ENCODE peak calls at places on chromosomes 2 and 18, in four cellular contexts. One of them, this sample, is unnamed. For H3K4me1, the result is how much of the 10 kb centered on the place peaks cover.

GRCh38 chr2:223626713-223627112 is 24.6 kb upstream of the SCG2 start:
- DNase-seq in A673: no peak
- DNase-seq in stomach: no peak
- DNase-seq in A549: no peak
- DNase-seq in this sample: no peak

GRCh38 chr2:36982467-36982866 is 16.1 kb upstream of the STRN start:
- DNase-seq in A549: no peak
- DNase-seq in stomach: no peak
- DNase-seq in A673: no peak
- DNase-seq in this sample: no peak

GRCh38 chr18:3340682-3341097 is 78.8 kb downstream of the MYL12B start:
- DNase-seq in A549: no peak
- DNase-seq in stomach: no peak
- DNase-seq in A673: peak
- DNase-seq in this sample: peak

GRCh38 chr2:69483024-69483423 is 45.8 kb upstream of the NFU1 start:
- DNase-seq in A673: no peak
- DNase-seq in stomach: no peak
- DNase-seq in A549: no peak
- DNase-seq in this sample: no peak

GRCh38 chr2:24237313-24237712 is 62.5 kb downstream of the FAM228A start:
- DNase-seq in A673: no peak
- DNase-seq in stomach: no peak
- DNase-seq in A549: peak
- DNase-seq in this sample: no peak

GRCh38 chr2:151922845-151923666 is 94.8 kb upstream of the ARL5A start:
- DNase-seq in stomach: peak
- DNase-seq in A673: no peak
- DNase-seq in A549: peak
- DNase-seq in this sample: peak

GRCh38 chr2:66426250-66427064 is 8.5 kb upstream of the MEIS1 start:
- DNase-seq in A549: no peak
- DNase-seq in A673: peak
- DNase-seq in stomach: no peak
- DNase-seq in this sample: no peak

GRCh38 chr2:69601179-69601612 is 42.3 kb downstream of the AAK1 start:
- DNase-seq in A673: no peak
- DNase-seq in stomach: no peak
- DNase-seq in A549: peak
- DNase-seq in this sample: no peak

GRCh38 chr2:105428387-105429018 is 29.7 kb upstream of the FHL2 start:
- DNase-seq in A673: no peak
- DNase-seq in stomach: no peak
- DNase-seq in A549: no peak
- DNase-seq in this sample: no peak

GRCh38 chr2:223692227-223692947 is 90.2 kb upstream of the SCG2 start:
- DNase-seq in A549: peak
- DNase-seq in stomach: peak
- DNase-seq in A673: peak
- DNase-seq in this sample: no peak

GRCh38 chr2:191171291-191171690 is 20.5 kb upstream of the STAT4 start:
- DNase-seq in A549: no peak
- DNase-seq in stomach: no peak
- DNase-seq in A673: no peak
- DNase-seq in this sample: no peak

GRCh38 chr18:22432672-22433137 is 15.0 kb upstream of the CTAGE1 start:
- DNase-seq in stomach: peak
- DNase-seq in A549: peak
- DNase-seq in A673: peak
- DNase-seq in this sample: peak

GRCh38 chr2:26462511-26463251 is 15.2 kb downstream of the OTOF start:
- DNase-seq in A549: peak
- DNase-seq in stomach: peak
- DNase-seq in A673: peak
- DNase-seq in this sample: no peak

GRCh38 chr2:79857888-79858287 is 345.0 kb downstream of the CTNNA2 start:
- DNase-seq in A549: no peak
- DNase-seq in A673: no peak
- DNase-seq in stomach: no peak
- DNase-seq in this sample: no peak

GRCh38 chr2:126700073-126700581 is 44.2 kb downstream of the GYPC start:
- DNase-seq in A549: no peak
- DNase-seq in stomach: no peak
- DNase-seq in A673: peak
- DNase-seq in this sample: no peak

GRCh38 chr2:183993052-183993451 is 605.3 kb upstream of the ZNF804A start:
- DNase-seq in stomach: no peak
- DNase-seq in A673: no peak
- DNase-seq in A549: no peak
- DNase-seq in this sample: peak

GRCh38 chr2:3142210-3142609 is 235.4 kb downstream of the EIPR1 start:
- DNase-seq in A549: no peak
- DNase-seq in stomach: peak
- DNase-seq in A673: no peak
- DNase-seq in this sample: no peak

GRCh38 chr2:51247252-51247651 is 215.3 kb upstream of the NRXN1 start:
- DNase-seq in A673: peak
- DNase-seq in A549: no peak
- DNase-seq in stomach: no peak
- DNase-seq in this sample: no peak

GRCh38 chr2:239085201-239085992 is 237.5 kb downstream of the TWIST2 start:
- DNase-seq in A549: no peak
- DNase-seq in stomach: no peak
- DNase-seq in A673: no peak
- DNase-seq in this sample: no peak

GRCh38 chr2:98445708-98446577 is 1.3 kb downstream of the INPP4A start:
- DNase-seq in A673: no peak
- DNase-seq in stomach: no peak
- DNase-seq in A549: no peak
- DNase-seq in this sample: no peak

GRCh38 chr2:232809349-232810124 is 33.2 kb upstream of the KCNJ13 start:
- DNase-seq in stomach: no peak
- DNase-seq in A549: peak
- DNase-seq in A673: no peak
- DNase-seq in this sample: no peak

GRCh38 chr2:150483532-150483931 is 3.9 kb downstream of the RND3 start:
- DNase-seq in A549: no peak
- DNase-seq in A673: no peak
- DNase-seq in stomach: no peak
- DNase-seq in this sample: no peak

GRCh38 chr18:251572-251971 is 16.3 kb downstream of the THOC1 start:
- DNase-seq in A673: no peak
- DNase-seq in stomach: no peak
- DNase-seq in A549: no peak
- DNase-seq in this sample: no peak

GRCh38 chr2:206423147-206423546 is 20.2 kb upstream of the ADAM23 start:
- DNase-seq in stomach: no peak
- DNase-seq in A549: peak
- DNase-seq in A673: no peak
- DNase-seq in this sample: no peak

GRCh38 chr18:68121308-68121707 is 593.6 kb downstream of the TMX3 start:
- DNase-seq in A549: peak
- DNase-seq in A673: no peak
- DNase-seq in stomach: no peak
- DNase-seq in this sample: no peak

GRCh38 chr2:133143649-133144048 is 424.6 kb downstream of the NCKAP5 start:
- DNase-seq in A549: no peak
- DNase-seq in stomach: no peak
- DNase-seq in A673: peak
- DNase-seq in this sample: no peak

GRCh38 chr2:40202798-40203400 is 249.0 kb downstream of the SLC8A1 start:
- DNase-seq in stomach: no peak
- DNase-seq in A549: no peak
- DNase-seq in A673: no peak
- DNase-seq in this sample: no peak

GRCh38 chr2:20288941-20289340 is 61.7 kb downstream of the PUM2 start:
- DNase-seq in A673: no peak
- DNase-seq in stomach: no peak
- DNase-seq in A549: peak
- DNase-seq in this sample: no peak

GRCh38 chr2:69956580-69956979 is 4.9 kb downstream of the ASPRV1 start:
- DNase-seq in stomach: no peak
- DNase-seq in A549: no peak
- DNase-seq in A673: no peak
- DNase-seq in this sample: no peak

DNA sequence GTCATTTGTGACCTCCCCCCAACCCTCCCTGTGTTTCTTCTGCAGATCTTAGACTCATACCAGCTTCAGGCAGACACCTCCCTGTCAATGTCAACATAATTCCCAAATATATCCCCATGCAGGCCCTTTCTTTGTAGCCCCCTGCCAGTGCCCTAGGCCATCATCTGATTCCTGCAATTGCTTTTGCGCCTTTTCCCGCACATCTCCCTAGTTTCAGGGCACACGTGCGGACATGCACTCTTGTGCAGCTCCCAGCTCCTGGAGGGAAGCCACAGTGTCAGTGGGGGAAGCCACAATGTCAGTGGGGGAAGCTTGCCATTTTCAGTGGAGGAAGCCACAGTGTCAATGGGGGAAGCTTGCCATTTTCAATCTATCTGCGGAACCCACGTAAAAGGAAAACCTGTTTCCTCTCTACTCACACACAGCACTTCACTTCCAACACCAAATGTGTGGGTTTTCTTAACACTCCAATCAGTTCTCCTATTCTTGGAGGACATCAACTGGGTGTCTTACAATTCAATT is 256.4 kb downstream of the ACKR3 start:
- DNase-seq in A549: no peak
- DNase-seq in A673: no peak
- DNase-seq in stomach: no peak
- DNase-seq in this sample: no peak
- H3K4me1 ChIP-seq in A549: under half
- H3K4me1 ChIP-seq in A673: under half
- H3K4me1 ChIP-seq in stomach: under half
- H3K4me1 ChIP-seq in this sample: under half

DNA sequence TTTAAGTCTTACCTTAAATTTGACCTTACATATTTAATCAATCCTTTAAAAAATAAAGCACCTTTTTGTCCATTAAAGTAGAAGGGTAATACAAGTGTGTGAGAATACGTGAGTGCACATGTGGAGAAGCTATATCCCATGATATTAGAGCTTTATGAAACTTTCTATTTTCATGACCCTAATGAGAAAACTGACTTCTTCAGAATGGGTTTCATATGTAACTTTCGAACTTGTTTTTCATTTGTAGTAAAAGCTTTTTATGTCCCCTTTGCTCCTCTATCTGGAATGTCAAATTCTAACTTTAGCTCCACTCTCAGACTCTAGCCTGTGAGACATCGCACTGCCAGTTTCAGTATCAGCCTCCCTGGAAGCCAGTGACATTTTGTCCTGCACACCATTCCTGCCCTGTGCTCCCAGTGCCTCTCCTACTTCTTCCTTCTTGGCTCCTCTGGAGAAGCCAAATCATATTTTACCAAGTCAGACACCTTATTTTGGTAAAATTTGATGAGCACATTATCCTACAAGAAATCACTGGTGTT is 42.0 kb downstream of the MAPRE2 start:
- DNase-seq in stomach: no peak
- DNase-seq in A673: no peak
- DNase-seq in A549: no peak
- DNase-seq in this sample: no peak
- H3K4me3 ChIP-seq in stomach: no peak
- H3K4me3 ChIP-seq in A673: no peak
- H3K4me3 ChIP-seq in A549: no peak
- H3K4me3 ChIP-seq in this sample: no peak

GRCh38 chr2:42792583-42793313 is at the start of gene HAAO:
- DNase-seq in A549: no peak
- DNase-seq in stomach: peak
- DNase-seq in A673: peak
- DNase-seq in this sample: peak
- TF ChIP-seq CTCF in A549: no peak
- TF ChIP-seq CTCF in stomach: no peak
- TF ChIP-seq CTCF in A673: no peak
- TF ChIP-seq CTCF in this sample: no peak

GRCh38 chr2:144230452-144231085 is 289.4 kb downstream of the ZEB2 start:
- DNase-seq in A673: peak
- DNase-seq in A549: peak
- DNase-seq in stomach: no peak
- DNase-seq in this sample: no peak

GRCh38 chr2:144230057-144230451 is 289.9 kb downstream of the ZEB2 start:
- DNase-seq in A549: no peak
- DNase-seq in stomach: no peak
- DNase-seq in A673: no peak
- DNase-seq in this sample: no peak

GRCh38 chr2:144234115-144234772 is 285.7 kb downstream of the ZEB2 start:
- DNase-seq in A549: no peak
- DNase-seq in stomach: no peak
- DNase-seq in A673: no peak
- DNase-seq in this sample: no peak

GRCh38 chr2:144237108-144237507 is 282.8 kb downstream of the ZEB2 start:
- DNase-seq in stomach: no peak
- DNase-seq in A549: no peak
- DNase-seq in A673: no peak
- DNase-seq in this sample: no peak

GRCh38 chr2:144233226-144234114 is 286.4 kb downstream of the ZEB2 start:
- DNase-seq in A549: no peak
- DNase-seq in stomach: no peak
- DNase-seq in A673: no peak
- DNase-seq in this sample: no peak
- H3K4me1 ChIP-seq in A549: under half
- H3K4me1 ChIP-seq in stomach: under half
- H3K4me1 ChIP-seq in A673: half or more
- H3K4me1 ChIP-seq in this sample: under half

DNA sequence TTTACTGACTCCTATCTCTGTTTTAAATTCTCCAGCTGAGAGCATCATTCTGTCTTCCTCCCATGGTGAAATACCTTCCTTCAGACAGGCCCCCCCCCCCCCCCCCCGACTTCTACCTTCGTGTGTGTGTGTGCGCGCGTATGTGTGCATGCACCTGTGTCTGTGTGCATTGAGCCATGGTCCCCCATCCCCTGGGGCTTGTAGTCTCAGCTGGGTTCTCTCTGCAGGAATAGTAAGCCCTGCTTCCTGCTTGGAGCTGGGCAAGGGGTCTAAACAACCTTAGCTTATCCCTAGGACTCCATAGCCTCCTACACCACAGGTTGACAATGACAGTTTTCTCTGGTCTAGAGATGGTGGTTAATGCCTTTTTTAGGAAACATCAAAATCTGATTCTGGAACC is 427.5 kb upstream of the KLHL29 start:
- DNase-seq in stomach: no peak
- DNase-seq in A673: no peak
- DNase-seq in A549: no peak
- DNase-seq in this sample: no peak
- H3K4me3 ChIP-seq in stomach: no peak
- H3K4me3 ChIP-seq in A673: no peak
- H3K4me3 ChIP-seq in A549: no peak
- H3K4me3 ChIP-seq in this sample: no peak

This sample was measured in mucosa of descending colon.